ENCODE peak calls at places on chromosomes 7 and 10, in six cellular contexts. I, D, J, R, S and C are unnamed samples.

GRCh38 chr7:1244701-1245526 is 12.2 kb downstream of the UNCX start:
- DNase-seq in I (no peak), R (no peak), D (no peak), S (peak), J (no peak), C (no peak)

GRCh38 chr7:70354409-70355169 is 756.3 kb downstream of the AUTS2 start:
- DNase-seq in S (no peak), D (no peak), J (no peak), R (no peak), I (no peak), C (no peak)

GRCh38 chr10:79560160-79560709 is at the start of gene SFTPA2:
- DNase-seq in D (no peak), R (no peak), J (no peak), S (no peak), I (no peak), C (no peak)

GRCh38 chr7:96321670-96322372 is at the start of gene SLC25A13:
- DNase-seq in D (peak), J (peak), S (peak), I (peak), R (peak), C (peak)

GRCh38 chr10:103663802-103664201 is 170.3 kb downstream of the NEURL1 start:
- DNase-seq in D (no peak), J (no peak), R (no peak), S (peak), I (no peak), C (no peak)

GRCh38 chr10:89785095-89785494 is 83.7 kb downstream of the KIF20B start:
- DNase-seq in S (no peak), R (no peak), I (no peak), D (no peak), J (no peak), C (no peak)

GRCh38 chr7:28509256-28510021 is 97.1 kb downstream of the CREB5 start:
- DNase-seq in J (no peak), R (no peak), D (no peak), S (no peak), I (no peak), C (no peak)

GRCh38 chr7:98418271-98418635 is 17.4 kb upstream of the BAIAP2L1 start:
- DNase-seq in R (no peak), I (no peak), J (no peak), D (no peak), S (no peak), C (no peak)

GRCh38 chr10:123200510-123200909 is 46.3 kb downstream of the BUB3 start:
- DNase-seq in J (no peak), I (no peak), S (no peak), D (no peak), R (no peak), C (no peak)

GRCh38 chr10:17290226-17290625 is 62.2 kb downstream of the VIM start:
- DNase-seq in S (no peak), J (no peak), I (no peak), D (no peak), R (no peak), C (no peak)

GRCh38 chr7:95901006-95901405 is 128.7 kb downstream of the DYNC1I1 start:
- DNase-seq in S (no peak), D (no peak), R (no peak), I (no peak), J (no peak), C (no peak)